ENCODE peak calls at places on chromosomes 2 and 18, in five cellular contexts. G, R, Y, E and F are unnamed samples.
A peak's percentile ranks its signal among the peaks of the same experiment; 100 is the strongest.

GRCh38 chr2:198873771-198874501 is 583.8 kb downstream of the SATB2 start:
- DNase-seq in Y (no peak), R (no peak), E (no peak), G (peak; percentile 77), F (no peak)

GRCh38 chr18:38470421-38470820 is 904.8 kb upstream of the CELF4 start:
- DNase-seq in Y (no peak), R (no peak), E (no peak), G (no peak), F (no peak)

GRCh38 chr2:98378901-98379300 is 32.6 kb downstream of the CNGA3 start:
- DNase-seq in R (no peak), Y (peak; percentile 13), E (peak; percentile 84), G (peak; percentile 16), F (no peak)

GRCh38 chr2:238290079-238290478 is 1.7 kb upstream of the PER2 start:
- DNase-seq in E (peak; percentile 8), R (no peak), Y (peak; percentile 33), G (no peak), F (peak; percentile 67)

GRCh38 chr2:164910091-164910899 is 45.0 kb downstream of the SLC38A11 start:
- DNase-seq in G (peak; percentile 77), R (no peak), E (peak; percentile 90), Y (peak; percentile 75), F (no peak)

GRCh38 chr2:239275037-239275685 is 125.7 kb downstream of the HDAC4 start:
- DNase-seq in E (peak; percentile 44), G (peak; percentile 98), Y (peak; percentile 69), R (no peak), F (no peak)

GRCh38 chr2:132815522-132815921 is 145.5 kb upstream of the LYPD1 start:
- DNase-seq in G (peak; percentile 98), R (no peak), E (no peak), Y (peak; percentile 21), F (no peak)

GRCh38 chr2:228446732-228447131 is 265.2 kb upstream of the SPHKAP start:
- DNase-seq in G (no peak), Y (no peak), E (no peak), R (no peak), F (no peak)

GRCh38 chr2:25279091-25279651 is 62.6 kb downstream of the DNMT3A start:
- DNase-seq in R (no peak), G (no peak), E (peak; percentile 37), Y (no peak), F (no peak)

GRCh38 chr18:79789901-79790885 is 7.5 kb upstream of the KCNG2 start:
- DNase-seq in Y (no peak), G (no peak), R (no peak), E (no peak), F (no peak)

GRCh38 chr2:205119141-205119540 is 563.2 kb upstream of the NRP2 start:
- DNase-seq in R (no peak), E (no peak), Y (no peak), G (no peak), F (no peak)

GRCh38 chr18:79527656-79528055 is 131.9 kb downstream of the NFATC1 start:
- DNase-seq in G (no peak), Y (no peak), R (no peak), E (no peak), F (no peak)

GRCh38 chr2:58533376-58533775 is 292.3 kb upstream of the FANCL start:
- DNase-seq in R (no peak), G (no peak), Y (no peak), E (peak; percentile 33), F (no peak)

GRCh38 chr2:196249860-196250259 is 78.5 kb upstream of the STK17B start:
- DNase-seq in R (no peak), G (peak; percentile 68), Y (peak; percentile 48), E (peak; percentile 38), F (no peak)

GRCh38 chr2:4140284-4140962 is 437.0 kb downstream of the DCDC2C start:
- DNase-seq in G (no peak), E (no peak), R (no peak), Y (no peak), F (no peak)

GRCh38 chr2:196944570-196944969 is 18.1 kb upstream of the PGAP1 start:
- DNase-seq in R (no peak), Y (no peak), E (no peak), G (no peak), F (no peak)

GRCh38 chr2:165700511-165700910 is 93.5 kb downstream of the GALNT3 start:
- DNase-seq in E (no peak), G (no peak), R (no peak), Y (no peak), F (peak; percentile 43)

GRCh38 chr2:201984800-201985525 is 48.7 kb upstream of the FZD7 start:
- DNase-seq in E (no peak), G (no peak), R (no peak), Y (no peak), F (no peak)

GRCh38 chr2:201984333-201984732 is 49.3 kb upstream of the FZD7 start:
- DNase-seq in E (no peak), R (no peak), Y (no peak), G (no peak), F (no peak)

GRCh38 chr2:201983174-201983573 is 50.5 kb upstream of the FZD7 start:
- DNase-seq in E (peak; percentile 38), R (no peak), G (no peak), Y (no peak), F (no peak)

GRCh38 chr2:201987426-201987825 is 46.2 kb upstream of the FZD7 start:
- DNase-seq in E (no peak), Y (no peak), R (no peak), G (no peak), F (no peak)

DNA sequence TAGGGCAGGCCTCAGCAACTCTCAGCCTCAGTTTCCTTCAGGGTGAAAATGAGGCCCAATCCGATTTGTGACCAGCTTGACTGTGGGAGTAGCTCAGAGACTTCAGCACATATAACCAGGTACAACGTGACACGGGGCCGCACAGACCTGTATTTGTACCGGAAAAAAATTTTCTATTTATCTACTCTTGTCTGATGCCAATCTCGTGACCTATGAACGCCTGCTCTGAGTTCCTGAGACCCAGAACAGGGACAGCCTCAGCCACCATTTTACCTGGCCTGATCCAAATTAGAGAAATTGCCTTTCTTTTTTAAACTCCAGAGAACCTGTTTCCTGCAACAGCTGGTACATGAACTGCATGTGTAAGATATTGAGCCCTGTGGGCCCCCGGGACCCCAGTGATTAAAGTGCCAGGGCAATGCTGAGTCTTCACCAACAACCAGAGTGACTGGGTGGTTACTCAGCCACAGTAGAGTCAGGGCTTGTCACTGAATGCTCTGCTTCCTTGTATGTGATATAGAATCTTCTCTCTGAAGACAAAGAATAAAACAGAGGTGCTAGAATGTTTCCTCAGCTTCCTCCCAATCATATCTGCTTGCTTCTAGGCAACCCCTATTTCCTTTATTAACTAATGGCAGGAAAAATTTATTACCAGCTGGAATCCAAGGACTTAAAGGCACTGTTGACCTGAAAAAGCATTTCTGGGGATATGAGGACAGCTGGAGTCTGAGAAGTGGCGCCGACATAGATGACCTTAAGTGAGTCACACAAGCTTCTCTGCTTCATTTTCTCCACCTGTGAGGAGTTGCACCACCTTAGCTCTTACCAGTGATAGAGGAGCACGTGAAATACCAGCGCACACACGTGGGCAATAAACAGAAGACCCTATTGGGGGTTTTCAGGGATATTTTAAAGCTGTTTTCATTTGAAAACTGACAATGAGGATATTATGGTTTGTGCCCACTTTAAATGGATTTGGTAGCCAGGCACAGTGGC is 47.6 kb upstream of the FZD7 start:
- DNase-seq in E (peak; percentile 32), R (no peak), G (peak; percentile 29), Y (peak; percentile 20), F (no peak)
- H4K91ac ChIP-seq in E (no peak overlapping the region), R (no peak overlapping the region), G (no peak overlapping the region), Y (no peak overlapping the region), F (no peak overlapping the region)

GRCh38 chr18:5585653-5586052 is 41.9 kb upstream of the EPB41L3 start:
- DNase-seq in E (no peak), Y (no peak), R (no peak), G (no peak), F (peak; percentile 43)

GRCh38 chr18:5582849-5583667 is 39.3 kb upstream of the EPB41L3 start:
- DNase-seq in E (peak; percentile 60), Y (no peak), R (no peak), G (peak; percentile 62), F (no peak)

GRCh38 chr18:5584751-5585417 is 41.1 kb upstream of the EPB41L3 start:
- DNase-seq in G (peak; percentile 64), R (no peak), Y (no peak), E (peak; percentile 14), F (no peak)

DNA sequence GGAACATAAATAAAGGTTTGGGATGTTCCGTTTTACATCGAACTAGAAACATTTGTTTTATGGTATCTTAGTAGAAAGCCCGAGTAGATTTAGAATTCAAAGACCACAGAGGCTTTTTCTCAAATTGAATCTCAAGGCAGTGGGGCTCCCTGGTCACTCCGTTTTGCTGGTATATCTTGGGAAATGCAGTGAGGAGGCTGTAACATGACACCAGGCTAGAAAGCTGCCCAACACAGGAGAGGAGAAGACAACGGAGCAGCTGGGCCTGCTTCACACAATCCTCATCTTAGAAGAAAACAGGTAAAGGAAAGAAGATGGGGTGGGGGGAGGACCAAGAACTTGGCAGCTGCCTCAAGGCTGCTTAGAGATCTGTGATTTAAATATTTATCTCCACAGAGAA is 38.3 kb upstream of the EPB41L3 start:
- DNase-seq in R (peak; percentile 36), Y (no peak), G (peak; percentile 68), E (no peak), F (peak; percentile 66)
- H4K91ac ChIP-seq in R (no peak overlapping the region), Y (no peak overlapping the region), G (no peak overlapping the region), E (no peak overlapping the region), F (no peak overlapping the region)

DNA sequence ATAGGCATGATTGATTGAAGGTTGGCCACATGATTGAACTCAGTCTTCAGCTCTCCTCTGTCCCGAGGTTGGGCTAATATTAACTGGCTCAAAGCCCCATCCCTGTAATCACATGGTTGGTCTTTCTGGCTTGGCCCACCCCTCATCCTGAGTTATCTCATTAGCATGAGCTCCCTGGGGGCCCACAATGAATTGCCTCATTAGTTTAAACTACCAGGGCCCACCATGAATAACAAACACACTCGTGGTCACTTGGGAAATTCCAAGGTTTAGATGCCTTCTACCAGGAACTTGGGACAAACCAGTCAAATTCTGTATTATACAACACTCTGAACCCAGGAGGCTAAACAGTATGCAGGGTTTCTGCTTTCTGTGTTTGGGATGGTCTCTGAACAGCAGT is 121.7 kb upstream of the B3GNT2 start:
- DNase-seq in R (no peak), E (no peak), Y (peak; percentile 17), G (peak; percentile 17), F (peak; percentile 55)
- H4K91ac ChIP-seq in R (no peak overlapping the region), E (no peak overlapping the region), Y (no peak overlapping the region), G (no peak overlapping the region), F (no peak overlapping the region)

DNA sequence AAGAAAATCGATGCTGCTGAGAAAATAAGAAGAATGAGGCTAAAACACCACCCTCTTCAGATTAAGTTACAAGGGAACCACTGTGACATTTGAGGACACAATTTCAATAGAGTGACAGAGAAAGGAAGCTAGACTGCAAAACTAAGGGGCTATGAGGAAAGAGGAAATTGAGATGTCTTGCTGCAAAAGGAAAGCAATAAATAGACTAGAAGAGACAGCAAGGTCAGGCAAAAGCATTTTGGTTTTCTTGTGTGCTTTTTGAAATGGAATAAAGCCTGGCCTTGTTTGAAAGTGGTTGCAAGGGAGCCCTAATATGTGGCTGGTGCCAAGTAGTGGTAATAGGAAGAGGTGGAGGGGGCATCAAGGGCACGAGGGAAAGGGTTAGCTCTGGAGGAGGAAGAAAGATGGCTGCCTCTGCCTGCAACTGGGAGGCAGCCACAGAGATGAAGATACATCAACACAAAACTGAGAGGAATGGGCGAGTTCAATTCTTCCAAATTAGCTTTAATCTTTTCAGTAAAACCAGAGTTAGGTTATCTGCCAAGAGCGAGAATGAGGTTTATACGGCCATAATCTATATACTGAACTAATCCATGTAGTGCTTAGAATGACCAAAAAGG is 1.2 kb upstream of the MRO start:
- DNase-seq in Y (no peak), R (no peak), G (no peak), E (no peak), F (no peak)
- H4K91ac ChIP-seq in Y (no peak overlapping the region), R (no peak overlapping the region), G (no peak overlapping the region), E (no peak overlapping the region), F (no peak overlapping the region)